ENCODE peak calls at places on chromosomes 13 and 19, in five cellular contexts. H is EH; G is T-cell; E is stimulated activated CD4-positive, alpha-beta T cell treated with anti-CD3 and anti-CD28 coated beads, Interleukin-2, amount 100 ng/mL, for 48 hours; N is Calu3. C is an unnamed sample.

GRCh38 chr13:100828226-100828625 is 153.6 kb upstream of the TMTC4 start:
- DNase-seq in H (no peak), E (no peak), G (no peak), N (no peak), C (peak)

GRCh38 chr13:112990783-112991182 is 21.8 kb downstream of the MCF2L start:
- DNase-seq in H (no peak), N (peak), E (no peak), G (no peak), C (peak)

GRCh38 chr13:85266331-85266730 is 532.9 kb downstream of the SLITRK6 start:
- DNase-seq in N (no peak), G (no peak), E (no peak), H (peak), C (no peak)

GRCh38 chr19:54192972-54193371 is 1.9 kb downstream of the TSEN34 start:
- DNase-seq in G (no peak), N (no peak), H (no peak), E (no peak), C (no peak)

GRCh38 chr13:97883356-97883755 is 70.1 kb upstream of the IPO5 start:
- DNase-seq in E (no peak), N (no peak), G (no peak), H (peak), C (no peak)

GRCh38 chr13:33611016-33611805 is 206.7 kb upstream of the RFC3 start:
- DNase-seq in H (no peak), G (no peak), N (no peak), E (no peak), C (no peak)

GRCh38 chr13:88022826-88023225 is 351.7 kb downstream of the SLITRK5 start:
- DNase-seq in E (no peak), N (no peak), H (no peak), G (no peak), C (no peak)

GRCh38 chr13:45934283-45934682 is 82.7 kb upstream of the SIAH3 start:
- DNase-seq in N (no peak), E (no peak), G (no peak), H (no peak), C (no peak)

GRCh38 chr19:32456406-32456805 is 50.8 kb downstream of the DPY19L3 start:
- DNase-seq in G (no peak), E (no peak), N (no peak), H (no peak), C (no peak)

GRCh38 chr13:32261567-32261966 is 53.6 kb downstream of the ZAR1L start:
- DNase-seq in N (no peak), G (no peak), H (peak), E (no peak), C (no peak)

GRCh38 chr13:46668302-46668720 is 115.3 kb downstream of the LRCH1 start:
- DNase-seq in N (no peak), H (peak), E (no peak), G (no peak), C (no peak)

C was measured in WERI-Rb-1.